ENCODE peak calls at places on chromosomes 1 and 21, in six cellular contexts. M is central memory CD4-positive, alpha-beta T cell; P is GM18507; J is iPS-NIHi11; N is NCI-H1694; O is NCI-H524. E is an unnamed sample.

GRCh38 chr1:64268653-64269557 is 65.5 kb downstream of the UBE2U start:
- DNase-seq in J (peak), N (peak), P (peak), O (peak), M (peak), E (peak)

GRCh38 chr1:106926748-106927582 is 129.5 kb upstream of the PRMT6 start:
- DNase-seq in J (no peak), O (no peak), P (no peak), N (no peak), M (no peak), E (no peak)

GRCh38 chr21:32955307-32955937 is 70.3 kb upstream of the OLIG2 start:
- DNase-seq in N (peak), O (no peak), P (no peak), M (no peak), J (no peak), E (no peak)

GRCh38 chr1:192749349-192749748 is 59.5 kb upstream of the RGS2 start:
- DNase-seq in P (no peak), J (no peak), N (no peak), M (no peak), O (no peak), E (no peak)

GRCh38 chr1:112501810-112502641 is 6.7 kb upstream of the WNT2B start:
- DNase-seq in M (peak), J (peak), O (peak), P (no peak), N (peak), E (peak)

GRCh38 chr1:116820362-116820761 is 66.1 kb downstream of the CD2 start:
- DNase-seq in N (no peak), P (no peak), M (no peak), O (no peak), J (no peak), E (no peak)

GRCh38 chr1:59243544-59243943 is 53.4 kb upstream of the FGGY start:
- DNase-seq in P (no peak), O (peak), N (peak), M (no peak), J (no peak), E (no peak)

GRCh38 chr1:94012686-94013330 is 103.6 kb upstream of the GCLM start:
- DNase-seq in O (peak), J (peak), N (no peak), P (no peak), M (no peak), E (no peak)

GRCh38 chr1:220908757-220909156 is 29.5 kb downstream of the HLX start:
- DNase-seq in M (no peak), O (peak), P (no peak), N (peak), J (no peak), E (no peak)

GRCh38 chr1:205458777-205459566 is 3.1 kb upstream of the BLACAT1 start:
- DNase-seq in P (no peak), N (no peak), J (peak), M (no peak), O (peak), E (no peak)

GRCh38 chr21:29299046-29299905 is 554 bp downstream of the BACH1 start:
- DNase-seq in M (peak), J (peak), P (no peak), O (peak), N (peak), E (peak)

GRCh38 chr1:184163674-184164470 is 112.3 kb downstream of the TSEN15 start:
- DNase-seq in N (no peak), P (peak), M (no peak), J (peak), O (no peak), E (no peak)

GRCh38 chr1:24018611-24019580 is 38.8 kb upstream of the SRSF10 start:
- DNase-seq in P (no peak), N (no peak), J (peak), O (peak), M (no peak), E (no peak)

GRCh38 chr1:223543559-223543958 is 121.9 kb downstream of the CAPN8 start:
- DNase-seq in O (no peak), P (no peak), J (no peak), N (no peak), M (no peak), E (no peak)

GRCh38 chr1:234881893-234882771 is 246.5 kb downstream of the TOMM20 start:
- DNase-seq in M (no peak), O (no peak), J (no peak), N (no peak), P (peak), E (peak)

GRCh38 chr21:45449658-45450502 is 44.9 kb downstream of the COL18A1 start:
- DNase-seq in N (no peak), P (no peak), J (no peak), O (no peak), M (no peak), E (no peak)

GRCh38 chr1:223091928-223092327 is 51.1 kb downstream of the TLR5 start:
- DNase-seq in J (no peak), P (no peak), N (no peak), M (no peak), O (no peak), E (no peak)

GRCh38 chr21:17270234-17270633 is 242.6 kb upstream of the CXADR start:
- DNase-seq in O (peak), J (peak), P (no peak), M (no peak), N (peak), E (no peak)

GRCh38 chr1:3777647-3778589 is 5.4 kb downstream of the SMIM1 start:
- DNase-seq in M (no peak), J (no peak), P (no peak), N (no peak), O (no peak), E (no peak)

GRCh38 chr1:3553166-3553939 is 58.0 kb downstream of the MEGF6 start:
- DNase-seq in N (no peak), M (no peak), O (no peak), J (no peak), P (no peak), E (no peak)

GRCh38 chr1:65264197-65264929 is 45.0 kb upstream of the DNAJC6 start:
- DNase-seq in P (no peak), J (peak), M (no peak), O (peak), N (peak), E (no peak)

GRCh38 chr1:53321366-53321765 is 6.5 kb downstream of the LRP8 start:
- DNase-seq in O (peak), P (no peak), M (no peak), J (peak), N (peak), E (no peak)

GRCh38 chr1:73998348-73998959 is 199.5 kb downstream of the LRRIQ3 start:
- DNase-seq in P (no peak), M (no peak), N (peak), O (peak), J (peak), E (no peak)

GRCh38 chr1:214445846-214446614 is 105.4 kb downstream of the PTPN14 start:
- DNase-seq in J (no peak), N (no peak), O (peak), M (no peak), P (no peak), E (no peak)

GRCh38 chr1:109084563-109085517 is 5.7 kb upstream of the TMEM167B start:
- DNase-seq in N (no peak), J (no peak), P (no peak), M (no peak), O (no peak), E (no peak)

GRCh38 chr1:172638885-172639831 is 19.7 kb upstream of the FASLG start:
- DNase-seq in N (no peak), J (no peak), O (no peak), P (no peak), M (peak), E (peak)

GRCh38 chr1:112689196-112689841 is 14.9 kb downstream of the MOV10 start:
- DNase-seq in P (no peak), J (no peak), N (no peak), O (no peak), M (no peak), E (no peak)

GRCh38 chr1:47572731-47573505 is 135.1 kb downstream of the FOXD2 start:
- DNase-seq in M (no peak), O (no peak), P (no peak), N (no peak), J (peak), E (no peak)

GRCh38 chr21:38965241-38965640 is 159.5 kb downstream of the ETS2 start:
- DNase-seq in O (no peak), N (no peak), J (no peak), M (no peak), P (no peak), E (no peak)

GRCh38 chr1:59554752-59555151 is 257.9 kb downstream of the FGGY start:
- DNase-seq in O (no peak), N (no peak), J (no peak), P (no peak), M (no peak), E (no peak)

GRCh38 chr1:155218854-155219591 is 10.5 kb downstream of the MTX1 start:
- DNase-seq in O (peak), N (peak), J (peak), P (no peak), M (no peak), E (peak)

GRCh38 chr1:114199017-114199594 is 45.4 kb upstream of the SYT6 start:
- DNase-seq in O (no peak), J (no peak), M (no peak), P (no peak), N (no peak), E (no peak)

GRCh38 chr1:144551543-144552424 is 40.9 kb upstream of the PPIAL4F start:
- DNase-seq in N (no peak), J (peak), M (peak), P (no peak), O (no peak), E (peak)

GRCh38 chr1:34320081-34320480 is 143.4 kb downstream of the C1orf94 start:
- DNase-seq in N (no peak), P (no peak), J (no peak), O (peak), M (no peak), E (no peak)

GRCh38 chr1:2003564-2004131 is at the start of gene CFAP74:
- DNase-seq in N (no peak), P (no peak), M (no peak), O (peak), J (peak), E (no peak)

GRCh38 chr1:52413410-52414104 is 9.2 kb downstream of the PRPF38A start:
- DNase-seq in M (no peak), O (no peak), P (no peak), N (no peak), J (no peak), E (no peak)

GRCh38 chr1:225448146-225448805 is 20.4 kb upstream of the LBR start:
- DNase-seq in M (no peak), N (no peak), P (no peak), J (no peak), O (no peak), E (no peak)

GRCh38 chr21:45543371-45543709 is 1.1 kb upstream of the SLC19A1 start:
- DNase-seq in P (no peak), O (no peak), J (no peak), N (no peak), M (no peak), E (no peak)